ENCODE peak calls at places on chromosome 6, in seven cellular contexts. O is GM10248, L is HTR-8/SVneo, V is AG10803, F is adrenal gland, X is stromal cell of bone marrow, A is lung microvascular endothelial cell. S is an unnamed sample.

GRCh38 chr6:17630511-17631073 is 30.5 kb downstream of the FAM8A1 start:
- DNase-seq in O (no peak), L (no peak), V (no peak), F (no peak), X (no peak), A (no peak), S (no peak)

GRCh38 chr6:37512400-37512958 is 12.8 kb upstream of the CCDC167 start:
- DNase-seq in O (no peak), L (no peak), V (no peak), F (no peak), X (no peak), A (no peak), S (no peak)

GRCh38 chr6:32940656-32941411 is at the start of gene HLA-DMB:
- DNase-seq in O (peak), L (peak), V (peak), F (peak), X (peak), A (peak), S (no peak)

GRCh38 chr6:129863664-129864063 is 2.5 kb upstream of the TMEM244 start:
- DNase-seq in O (no peak), L (peak), V (peak), F (no peak), X (no peak), A (no peak), S (no peak)

GRCh38 chr6:165762876-165763275 is 99.8 kb upstream of the PDE10A start:
- DNase-seq in O (no peak), L (no peak), V (no peak), F (no peak), X (peak), A (no peak), S (no peak)

GRCh38 chr6:98574991-98575390 is 259.4 kb upstream of the POU3F2 start:
- DNase-seq in O (no peak), L (no peak), V (no peak), F (peak), X (no peak), A (no peak), S (no peak)

GRCh38 chr6:38391206-38391908 is 248.4 kb downstream of the BTBD9 start:
- DNase-seq in O (no peak), L (no peak), V (no peak), F (no peak), X (no peak), A (peak), S (no peak)

GRCh38 chr6:32459781-32460424 is 20.2 kb downstream of the HLA-DRA start:
- DNase-seq in O (no peak), L (no peak), V (peak), F (no peak), X (no peak), A (no peak), S (no peak)

GRCh38 chr6:1461207-1461606 is 71.8 kb downstream of the FOXF2 start:
- DNase-seq in O (no peak), L (no peak), V (peak), F (no peak), X (no peak), A (no peak), S (peak)

S was measured in AG09319.